ENCODE peak calls at places on chromosomes 12 and 14, in ten cellular contexts. X, G, V, R, M, Y, E, T, B and K are unnamed samples.

GRCh38 chr12:113207621-113208040 is 13.6 kb upstream of the TPCN1 start:
- DNase-seq in Y (no peak), T (no peak), G (no peak), V (no peak), M (no peak), X (no peak), R (no peak), B (peak), E (no peak), K (peak)

GRCh38 chr12:77941396-77941795 is 110.7 kb downstream of the NAV3 start:
- DNase-seq in R (no peak), B (no peak), G (peak), M (peak), E (no peak), Y (no peak), X (no peak), V (no peak), T (no peak), K (no peak)

GRCh38 chr12:67501362-67501761 is 147.2 kb upstream of the DYRK2 start:
- DNase-seq in X (no peak), B (no peak), M (no peak), Y (no peak), T (no peak), R (no peak), E (peak), V (no peak), G (no peak), K (no peak)

GRCh38 chr14:71482701-71483100 is 449.5 kb upstream of the RGS6 start:
- DNase-seq in V (no peak), T (no peak), M (peak), Y (no peak), G (no peak), B (no peak), R (no peak), X (no peak), E (no peak), K (no peak)

GRCh38 chr12:20404576-20405346 is 36.4 kb downstream of the PDE3A start:
- DNase-seq in G (peak), T (peak), B (no peak), X (no peak), V (no peak), M (peak), R (peak), E (no peak), Y (no peak), K (no peak)

GRCh38 chr14:99511421-99512109 is 30.4 kb downstream of the CCNK start:
- DNase-seq in T (no peak), E (no peak), Y (no peak), X (no peak), G (peak), M (no peak), R (no peak), V (peak), B (no peak), K (peak)

GRCh38 chr12:123801573-123802178 is 39.6 kb downstream of the DNAH10 start:
- DNase-seq in Y (no peak), E (no peak), M (peak), R (peak), V (no peak), B (peak), G (peak), X (no peak), T (peak), K (peak)

GRCh38 chr14:91145396-91146160 is 31.7 kb downstream of the DGLUCY start:
- DNase-seq in B (no peak), V (no peak), M (no peak), T (no peak), X (no peak), R (no peak), G (no peak), Y (no peak), E (no peak), K (no peak)

GRCh38 chr12:131927110-131928079 is 1.7 kb upstream of the PUS1 start:
- DNase-seq in G (no peak), R (no peak), M (no peak), E (no peak), T (no peak), Y (no peak), X (no peak), V (no peak), B (no peak), K (no peak)

GRCh38 chr14:59454131-59454530 is 11.0 kb downstream of the GPR135 start:
- DNase-seq in B (no peak), M (peak), V (peak), T (peak), Y (no peak), R (peak), X (no peak), G (peak), E (no peak), K (no peak)

GRCh38 chr14:73802431-73803188 is 49.0 kb upstream of the PTGR2 start:
- DNase-seq in R (peak), T (no peak), V (no peak), Y (no peak), X (no peak), B (no peak), M (peak), E (no peak), G (no peak), K (no peak)

GRCh38 chr12:103495158-103495782 is 498 bp downstream of the C12orf42 start:
- DNase-seq in T (no peak), V (no peak), X (peak), G (no peak), B (peak), Y (peak), E (peak), R (no peak), M (peak), K (peak)

GRCh38 chr12:89636054-89636775 is 72.4 kb downstream of the ATP2B1 start:
- DNase-seq in Y (no peak), V (no peak), R (no peak), T (no peak), G (peak), M (peak), X (no peak), E (no peak), B (no peak), K (no peak)

GRCh38 chr12:3379079-3379478 is 111.9 kb upstream of the PRMT8 start:
- DNase-seq in Y (no peak), X (no peak), M (no peak), E (no peak), G (no peak), T (no peak), B (no peak), R (no peak), V (no peak), K (no peak)

GRCh38 chr12:99271071-99271470 is 376.5 kb upstream of the GARIN6 start:
- DNase-seq in E (no peak), Y (no peak), R (peak), G (no peak), T (no peak), B (no peak), X (no peak), V (no peak), M (no peak), K (no peak)

GRCh38 chr14:46574236-46574970 is 77.2 kb downstream of the RPL10L start:
- DNase-seq in T (no peak), Y (no peak), V (no peak), E (no peak), B (no peak), M (no peak), X (no peak), R (peak), G (peak), K (no peak)

GRCh38 chr12:121918679-121919038 is 267 bp downstream of the CFAP251 start:
- DNase-seq in X (no peak), M (no peak), R (no peak), G (no peak), T (no peak), V (no peak), Y (no peak), E (no peak), B (no peak), K (no peak)

GRCh38 chr12:12442548-12443071 is 85.7 kb downstream of the BORCS5 start:
- DNase-seq in X (no peak), T (peak), Y (no peak), V (no peak), M (peak), R (no peak), B (no peak), E (no peak), G (peak), K (no peak)